ENCODE peak calls at places on chromosome 12, in eight cellular contexts. One of them, this sample, is unnamed.

GRCh38 chr12:52650520-52651081 is 1.4 kb downstream of the KRT2 start:
- DNase-seq in T-helper 1 cell: no peak
- DNase-seq in neuronal stem cell: no peak
- DNase-seq in Ammon's horn: no peak
- DNase-seq in lung: no peak
- DNase-seq in PC-3: peak
- DNase-seq in A172: peak
- DNase-seq in cardiac muscle cell: no peak
- DNase-seq in this sample: no peak

GRCh38 chr12:49872381-49872780 is 29.5 kb upstream of the BCDIN3D start:
- DNase-seq in T-helper 1 cell: no peak
- DNase-seq in neuronal stem cell: no peak
- DNase-seq in Ammon's horn: no peak
- DNase-seq in lung: no peak
- DNase-seq in PC-3: no peak
- DNase-seq in A172: no peak
- DNase-seq in cardiac muscle cell: no peak
- DNase-seq in this sample: no peak

GRCh38 chr12:66182956-66183355 is 6.1 kb upstream of the IRAK3 start:
- DNase-seq in T-helper 1 cell: no peak
- DNase-seq in neuronal stem cell: no peak
- DNase-seq in Ammon's horn: no peak
- DNase-seq in lung: no peak
- DNase-seq in PC-3: no peak
- DNase-seq in A172: no peak
- DNase-seq in cardiac muscle cell: peak
- DNase-seq in this sample: no peak

GRCh38 chr12:42552822-42553221 is 36.7 kb downstream of the PRICKLE1 start:
- DNase-seq in T-helper 1 cell: no peak
- DNase-seq in neuronal stem cell: no peak
- DNase-seq in Ammon's horn: no peak
- DNase-seq in lung: no peak
- DNase-seq in PC-3: no peak
- DNase-seq in A172: no peak
- DNase-seq in cardiac muscle cell: no peak
- DNase-seq in this sample: peak

GRCh38 chr12:29960113-29960512 is 176.4 kb upstream of the TMTC1 start:
- DNase-seq in T-helper 1 cell: no peak
- DNase-seq in neuronal stem cell: no peak
- DNase-seq in Ammon's horn: peak
- DNase-seq in lung: no peak
- DNase-seq in PC-3: no peak
- DNase-seq in A172: no peak
- DNase-seq in cardiac muscle cell: peak
- DNase-seq in this sample: no peak

GRCh38 chr12:10243803-10244520 is 31.3 kb downstream of the GABARAPL1 start:
- DNase-seq in T-helper 1 cell: no peak
- DNase-seq in neuronal stem cell: no peak
- DNase-seq in Ammon's horn: no peak
- DNase-seq in lung: no peak
- DNase-seq in PC-3: no peak
- DNase-seq in A172: no peak
- DNase-seq in cardiac muscle cell: no peak
- DNase-seq in this sample: no peak

GRCh38 chr12:78636253-78636855 is 228.2 kb upstream of the SYT1 start:
- DNase-seq in T-helper 1 cell: no peak
- DNase-seq in neuronal stem cell: no peak
- DNase-seq in Ammon's horn: no peak
- DNase-seq in lung: no peak
- DNase-seq in PC-3: no peak
- DNase-seq in A172: no peak
- DNase-seq in cardiac muscle cell: peak
- DNase-seq in this sample: no peak

GRCh38 chr12:22477166-22477893 is 67.0 kb downstream of the C2CD5 start:
- DNase-seq in T-helper 1 cell: no peak
- DNase-seq in neuronal stem cell: no peak
- DNase-seq in Ammon's horn: no peak
- DNase-seq in lung: no peak
- DNase-seq in PC-3: no peak
- DNase-seq in A172: peak
- DNase-seq in cardiac muscle cell: peak
- DNase-seq in this sample: no peak

GRCh38 chr12:45214071-45214470 is 1.8 kb upstream of the ANO6 start:
- DNase-seq in T-helper 1 cell: no peak
- DNase-seq in neuronal stem cell: no peak
- DNase-seq in Ammon's horn: no peak
- DNase-seq in lung: no peak
- DNase-seq in PC-3: no peak
- DNase-seq in A172: no peak
- DNase-seq in cardiac muscle cell: no peak
- DNase-seq in this sample: no peak

GRCh38 chr12:112906712-112907414 is at the start of gene OAS1:
- DNase-seq in T-helper 1 cell: no peak
- DNase-seq in neuronal stem cell: no peak
- DNase-seq in Ammon's horn: peak
- DNase-seq in lung: peak
- DNase-seq in PC-3: peak
- DNase-seq in A172: peak
- DNase-seq in cardiac muscle cell: peak
- DNase-seq in this sample: no peak

GRCh38 chr12:46401703-46402102 is 29.1 kb upstream of the SLC38A2 start:
- DNase-seq in T-helper 1 cell: no peak
- DNase-seq in neuronal stem cell: no peak
- DNase-seq in Ammon's horn: no peak
- DNase-seq in lung: no peak
- DNase-seq in PC-3: no peak
- DNase-seq in A172: no peak
- DNase-seq in cardiac muscle cell: peak
- DNase-seq in this sample: no peak

GRCh38 chr12:129877383-129877782 is 26.4 kb downstream of the TMEM132D start:
- DNase-seq in T-helper 1 cell: no peak
- DNase-seq in neuronal stem cell: no peak
- DNase-seq in Ammon's horn: no peak
- DNase-seq in lung: no peak
- DNase-seq in PC-3: no peak
- DNase-seq in A172: no peak
- DNase-seq in cardiac muscle cell: no peak
- DNase-seq in this sample: no peak

GRCh38 chr12:132784580-132784979 is 22.9 kb upstream of the ANKLE2 start:
- DNase-seq in T-helper 1 cell: no peak
- DNase-seq in neuronal stem cell: no peak
- DNase-seq in Ammon's horn: no peak
- DNase-seq in lung: no peak
- DNase-seq in PC-3: no peak
- DNase-seq in A172: no peak
- DNase-seq in cardiac muscle cell: no peak
- DNase-seq in this sample: no peak

GRCh38 chr12:19095869-19096480 is 33.6 kb upstream of the PLEKHA5 start:
- DNase-seq in T-helper 1 cell: no peak
- DNase-seq in neuronal stem cell: no peak
- DNase-seq in Ammon's horn: no peak
- DNase-seq in lung: no peak
- DNase-seq in PC-3: peak
- DNase-seq in A172: peak
- DNase-seq in cardiac muscle cell: peak
- DNase-seq in this sample: no peak

GRCh38 chr12:14403293-14403692 is 37.8 kb downstream of the ATF7IP start:
- DNase-seq in T-helper 1 cell: no peak
- DNase-seq in neuronal stem cell: no peak
- DNase-seq in Ammon's horn: no peak
- DNase-seq in lung: no peak
- DNase-seq in PC-3: no peak
- DNase-seq in A172: no peak
- DNase-seq in cardiac muscle cell: no peak
- DNase-seq in this sample: no peak

GRCh38 chr12:108861878-108862587 is 4.7 kb upstream of the SSH1 start:
- DNase-seq in T-helper 1 cell: no peak
- DNase-seq in neuronal stem cell: no peak
- DNase-seq in Ammon's horn: peak
- DNase-seq in lung: no peak
- DNase-seq in PC-3: no peak
- DNase-seq in A172: no peak
- DNase-seq in cardiac muscle cell: no peak
- DNase-seq in this sample: no peak

GRCh38 chr12:118060301-118061010 is 523 bp downstream of the WSB2 start:
- DNase-seq in T-helper 1 cell: peak
- DNase-seq in neuronal stem cell: no peak
- DNase-seq in Ammon's horn: peak
- DNase-seq in lung: peak
- DNase-seq in PC-3: peak
- DNase-seq in A172: peak
- DNase-seq in cardiac muscle cell: no peak
- DNase-seq in this sample: peak

GRCh38 chr12:98788396-98788795 is 143.3 kb downstream of the APAF1 start:
- DNase-seq in T-helper 1 cell: no peak
- DNase-seq in neuronal stem cell: no peak
- DNase-seq in Ammon's horn: no peak
- DNase-seq in lung: no peak
- DNase-seq in PC-3: no peak
- DNase-seq in A172: no peak
- DNase-seq in cardiac muscle cell: no peak
- DNase-seq in this sample: no peak

GRCh38 chr12:57764662-57765002 is 2.2 kb downstream of the CYP27B1 start:
- DNase-seq in T-helper 1 cell: no peak
- DNase-seq in neuronal stem cell: no peak
- DNase-seq in Ammon's horn: no peak
- DNase-seq in lung: no peak
- DNase-seq in PC-3: peak
- DNase-seq in A172: no peak
- DNase-seq in cardiac muscle cell: no peak
- DNase-seq in this sample: no peak

GRCh38 chr12:57716305-57716704 is 22.2 kb downstream of the AGAP2 start:
- DNase-seq in T-helper 1 cell: no peak
- DNase-seq in neuronal stem cell: no peak
- DNase-seq in Ammon's horn: no peak
- DNase-seq in lung: no peak
- DNase-seq in PC-3: no peak
- DNase-seq in A172: no peak
- DNase-seq in cardiac muscle cell: no peak
- DNase-seq in this sample: no peak

GRCh38 chr12:111046896-111047295 is 126.5 kb upstream of the MYL2 start:
- DNase-seq in T-helper 1 cell: no peak
- DNase-seq in neuronal stem cell: no peak
- DNase-seq in Ammon's horn: no peak
- DNase-seq in lung: no peak
- DNase-seq in PC-3: no peak
- DNase-seq in A172: no peak
- DNase-seq in cardiac muscle cell: no peak
- DNase-seq in this sample: no peak

This sample was measured in neural crest cell.